ENCODE peak calls at places on chromosome 22, in six cellular contexts. A is choroid plexus epithelial cell, K is AG04450, S is Calu3, P is brain microvascular endothelial cell, X is bronchial epithelial cell. Q is an unnamed sample.

GRCh38 chr22:30290679-30291333 is 1.5 kb upstream of the CASTOR1 start:
- DNase-seq in A (peak), K (no peak), S (peak), P (peak), X (peak), Q (peak)

GRCh38 chr22:23263651-23264555 is 83.6 kb downstream of the BCR start:
- DNase-seq in A (no peak), K (no peak), S (no peak), P (no peak), X (no peak), Q (no peak)

GRCh38 chr22:30392661-30393321 is 4.0 kb upstream of the SEC14L2 start:
- DNase-seq in A (no peak), K (no peak), S (no peak), P (no peak), X (no peak), Q (no peak)

GRCh38 chr22:50734986-50735738 is 2.8 kb upstream of the ACR start:
- DNase-seq in A (no peak), K (no peak), S (no peak), P (no peak), X (no peak), Q (no peak)

GRCh38 chr22:49930596-49931412 is 12.4 kb downstream of the CRELD2 start:
- DNase-seq in A (peak), K (no peak), S (peak), P (peak), X (peak), Q (peak)

GRCh38 chr22:17281026-17281809 is 62.0 kb upstream of the ADA2 start:
- DNase-seq in A (no peak), K (no peak), S (no peak), P (no peak), X (no peak), Q (no peak)

GRCh38 chr22:44570476-44571445 is 72.7 kb upstream of the RTL6 start:
- DNase-seq in A (no peak), K (no peak), S (no peak), P (no peak), X (no peak), Q (no peak)

GRCh38 chr22:47862394-47862793 is 1099.9 kb downstream of the TBC1D22A start:
- DNase-seq in A (no peak), K (no peak), S (no peak), P (no peak), X (no peak), Q (no peak)

GRCh38 chr22:20495861-20496681 is 476 bp upstream of the KLHL22 start:
- DNase-seq in A (peak), K (peak), S (peak), P (peak), X (peak), Q (peak)

GRCh38 chr22:25406510-25407210 is 157.8 kb upstream of the GRK3 start:
- DNase-seq in A (no peak), K (no peak), S (no peak), P (no peak), X (no peak), Q (no peak)

GRCh38 chr22:19127329-19128008 is 3.6 kb upstream of the TSSK2 start:
- DNase-seq in A (no peak), K (no peak), S (no peak), P (no peak), X (no peak), Q (no peak)

GRCh38 chr22:31631381-31631780 is 30.6 kb downstream of the PISD start:
- DNase-seq in A (no peak), K (no peak), S (no peak), P (no peak), X (no peak), Q (no peak)

GRCh38 chr22:40826984-40827741 is 8.0 kb upstream of the SLC25A17 start:
- DNase-seq in A (no peak), K (no peak), S (no peak), P (no peak), X (no peak), Q (no peak)

GRCh38 chr22:39361495-39361894 is 11.7 kb downstream of the SYNGR1 start:
- DNase-seq in A (no peak), K (no peak), S (no peak), P (no peak), X (no peak), Q (no peak)
- TF ChIP-seq CTCF in A (no peak), K (no peak), S (no peak), P (no peak), X (no peak), Q (no peak)

GRCh38 chr22:42905702-42906183 is 48.7 kb upstream of the ARFGAP3 start:
- DNase-seq in A (no peak), K (no peak), S (no peak), P (no peak), X (no peak), Q (no peak)
- TF ChIP-seq CTCF in A (no peak), K (no peak), S (no peak), P (no peak), X (no peak), Q (no peak)

GRCh38 chr22:26700462-26700861 is 43.1 kb downstream of the MIAT start:
- DNase-seq in A (no peak), K (no peak), S (no peak), P (no peak), X (no peak), Q (no peak)
- TF ChIP-seq CTCF in A (no peak), K (no peak), S (no peak), P (no peak), X (no peak), Q (no peak)

GRCh38 chr22:38139901-38140300 is 29.4 kb upstream of the BAIAP2L2 start:
- DNase-seq in A (no peak), K (no peak), S (no peak), P (no peak), X (no peak), Q (no peak)

GRCh38 chr22:38141574-38141973 is 31.1 kb upstream of the BAIAP2L2 start:
- DNase-seq in A (no peak), K (no peak), S (no peak), P (no peak), X (no peak), Q (no peak)

GRCh38 chr22:38142606-38143005 is 32.1 kb upstream of the BAIAP2L2 start:
- DNase-seq in A (no peak), K (no peak), S (no peak), P (no peak), X (no peak), Q (no peak)

GRCh38 chr22:38148252-38148651 is 33.4 kb downstream of the PLA2G6 start:
- DNase-seq in A (peak), K (peak), S (no peak), P (peak), X (peak), Q (peak)

GRCh38 chr22:38144025-38144405 is 33.5 kb upstream of the BAIAP2L2 start:
- DNase-seq in A (no peak), K (no peak), S (no peak), P (no peak), X (no peak), Q (no peak)
- TF ChIP-seq CTCF in A (peak), K (no peak), S (no peak), P (peak), X (no peak), Q (no peak)